ENCODE peak calls at places on chromosome 22, in eight cellular contexts. J is ovary; W is right atrium auricular region; V is GM23338; Y is CD8-positive, alpha-beta T cell; F is psoas muscle; D is Peyer's patch; T is adrenal gland. I is an unnamed sample.

GRCh38 chr22:47553436-47553835 is 791.0 kb downstream of the TBC1D22A start:
- DNase-seq in F (no peak), V (no peak), J (no peak), Y (no peak), D (no peak), T (no peak), W (peak; percentile 49), I (no peak)

GRCh38 chr22:45208993-45209838 is 31.5 kb downstream of the KIAA0930 start:
- DNase-seq in D (peak; percentile 54), Y (peak; percentile 39), T (no peak), F (no peak), V (peak; percentile 75), W (no peak), J (no peak), I (no peak)

GRCh38 chr22:50419116-50419515 is 55.7 kb downstream of the SBF1 start:
- DNase-seq in V (no peak), Y (no peak), D (no peak), J (no peak), W (no peak), T (no peak), F (no peak), I (no peak)

GRCh38 chr22:46234851-46235437 is 15.1 kb downstream of the CDPF1 start:
- DNase-seq in F (no peak), V (no peak), J (no peak), W (no peak), T (no peak), Y (no peak), D (no peak), I (no peak)

GRCh38 chr22:34841321-34841901 is 224.5 kb upstream of the ISX start:
- DNase-seq in J (no peak), Y (no peak), V (peak; percentile 86), F (no peak), D (no peak), W (no peak), T (no peak), I (no peak)

GRCh38 chr22:32619614-32620426 is 145.2 kb downstream of the FBXO7 start:
- DNase-seq in T (no peak), D (no peak), W (peak; percentile 88), V (no peak), J (peak; percentile 63), F (peak; percentile 73), Y (no peak), I (no peak)

GRCh38 chr22:48483764-48484528 is 1343.7 kb downstream of the BRD1 start:
- DNase-seq in D (peak; percentile 37), W (no peak), T (no peak), V (no peak), F (no peak), J (no peak), Y (no peak), I (peak; percentile 30)

GRCh38 chr22:44180706-44181032 is at the start of gene PARVG:
- DNase-seq in F (no peak), T (no peak), Y (peak; percentile 40), D (no peak), W (no peak), J (no peak), V (peak; percentile 70), I (no peak)

GRCh38 chr22:38802671-38803121 is 8.8 kb upstream of the DNAL4 start:
- DNase-seq in V (peak; percentile 70), F (peak; percentile 58), D (no peak), T (peak; percentile 33), Y (no peak), W (peak; percentile 83), J (peak; percentile 61), I (no peak)

GRCh38 chr22:46575915-46576555 is 38.6 kb upstream of the CELSR1 start:
- DNase-seq in V (peak; percentile 71), W (no peak), T (peak; percentile 32), J (no peak), D (no peak), F (no peak), Y (no peak), I (peak; percentile 80)

GRCh38 chr22:28759861-28760560 is 12.5 kb upstream of the CCDC117 start:
- DNase-seq in F (no peak), Y (no peak), V (peak; percentile 82), T (no peak), W (no peak), J (no peak), D (no peak), I (no peak)

GRCh38 chr22:50399751-50400331 is 56.7 kb downstream of the PPP6R2 start:
- DNase-seq in J (no peak), V (peak; percentile 70), F (peak; percentile 46), Y (peak; percentile 28), W (no peak), T (no peak), D (peak; percentile 60), I (no peak)

GRCh38 chr22:50469377-50470305 is 5.2 kb downstream of the SBF1 start:
- DNase-seq in T (no peak), F (peak; percentile 52), J (no peak), W (no peak), D (peak; percentile 91), Y (peak; percentile 99), V (peak; percentile 56), I (peak; percentile 86)

GRCh38 chr22:43435851-43436535 is 24.2 kb downstream of the MPPED1 start:
- DNase-seq in V (no peak), J (no peak), T (no peak), Y (no peak), W (no peak), D (no peak), F (no peak), I (peak; percentile 52)

GRCh38 chr22:48846200-48846599 is 981.5 kb downstream of the BRD1 start:
- DNase-seq in J (no peak), W (no peak), F (no peak), T (no peak), D (no peak), Y (no peak), V (no peak), I (no peak)

GRCh38 chr22:23396362-23397007 is 183.6 kb downstream of the IGLL1 start:
- DNase-seq in W (no peak), V (no peak), Y (no peak), J (no peak), T (no peak), F (no peak), D (no peak), I (peak; percentile 51)

GRCh38 chr22:27591060-27591459 is 210.5 kb downstream of the MN1 start:
- DNase-seq in T (no peak), F (no peak), V (no peak), Y (no peak), W (no peak), J (peak; percentile 44), D (no peak), I (no peak)
- TF ChIP-seq CTCF in T (no peak), F (no peak), V (no peak), Y (no peak), W (no peak), J (no peak), D (no peak), I (no peak)

GRCh38 chr22:41731609-41732008 is 32.3 kb downstream of the MEI1 start:
- DNase-seq in D (no peak), F (no peak), T (no peak), W (no peak), V (no peak), J (no peak), Y (no peak), I (no peak)
- H3K4me3 ChIP-seq in D (no peak overlapping the region), F (no peak overlapping the region), T (no peak overlapping the region), W (no peak overlapping the region), V (no peak overlapping the region), J (no peak overlapping the region), Y (no peak overlapping the region), I (no peak overlapping the region)

DNA sequence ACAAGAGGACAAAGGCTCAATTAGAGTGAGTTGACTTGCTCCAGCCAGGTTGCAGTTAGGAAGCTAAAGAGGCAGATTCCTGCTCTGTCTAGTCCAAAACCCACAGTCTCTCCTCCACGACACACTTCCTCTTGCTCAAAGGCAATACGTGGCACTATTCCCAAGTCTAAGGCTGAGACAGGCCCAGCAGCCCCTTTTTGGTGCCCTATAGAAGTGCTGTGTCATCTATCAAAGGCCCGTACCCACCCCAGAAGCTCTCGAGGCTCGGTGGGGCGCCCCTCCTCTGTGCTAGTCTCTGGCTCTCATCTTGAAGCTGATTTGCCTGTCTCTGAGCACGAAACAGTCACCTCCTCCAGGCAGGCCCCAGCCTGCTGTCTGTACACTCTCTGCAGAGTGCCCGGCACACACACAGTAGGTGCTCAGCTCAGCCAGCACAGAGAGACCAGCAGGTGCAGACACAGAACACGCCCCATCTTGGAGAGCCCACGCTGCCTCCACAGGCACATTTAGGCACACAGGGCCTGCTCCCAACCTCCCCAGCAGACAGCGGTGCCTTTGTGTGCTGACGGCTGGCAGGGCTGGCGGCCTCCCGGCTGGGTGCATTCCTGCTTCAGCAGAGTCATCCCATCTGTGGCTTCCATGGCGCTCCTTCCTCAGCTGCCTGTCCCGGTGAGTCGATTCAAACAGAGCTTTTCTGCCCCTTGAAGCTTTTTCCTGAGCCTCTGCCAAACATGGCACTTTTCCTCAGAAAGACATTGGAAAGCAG is 52.7 kb downstream of the MYH9 start:
- DNase-seq in V (no peak), T (no peak), W (no peak), F (no peak), D (no peak), Y (peak; percentile 55), J (no peak), I (no peak)
- H3K4me1 ChIP-seq in V (peaks cover 28% of the 10 kb centered on the region), T (peaks cover 71% of the 10 kb centered on the region), W (no peaks in the 10 kb centered on the region), F (peaks cover 84% of the 10 kb centered on the region), D (peaks cover 87% of the 10 kb centered on the region), Y (peaks cover 100% of the 10 kb centered on the region), J (peaks cover 29% of the 10 kb centered on the region), I (peaks cover 99% of the 10 kb centered on the region)

GRCh38 chr22:17749605-17750395 is 24.5 kb downstream of the BID start:
- DNase-seq in F (no peak), T (no peak), Y (no peak), D (no peak), V (no peak), J (no peak), W (no peak), I (peak; percentile 51)

GRCh38 chr22:17744430-17744829 is 29.8 kb downstream of the BID start:
- DNase-seq in T (no peak), J (no peak), Y (no peak), V (no peak), W (no peak), D (no peak), F (no peak), I (no peak)

GRCh38 chr22:17751596-17751995 is 22.7 kb downstream of the BID start:
- DNase-seq in T (no peak), V (no peak), Y (no peak), F (no peak), D (no peak), J (no peak), W (no peak), I (no peak)

GRCh38 chr22:17746916-17747315 is 27.4 kb downstream of the BID start:
- DNase-seq in T (no peak), W (no peak), D (no peak), F (no peak), V (no peak), J (no peak), Y (no peak), I (no peak)

DNA sequence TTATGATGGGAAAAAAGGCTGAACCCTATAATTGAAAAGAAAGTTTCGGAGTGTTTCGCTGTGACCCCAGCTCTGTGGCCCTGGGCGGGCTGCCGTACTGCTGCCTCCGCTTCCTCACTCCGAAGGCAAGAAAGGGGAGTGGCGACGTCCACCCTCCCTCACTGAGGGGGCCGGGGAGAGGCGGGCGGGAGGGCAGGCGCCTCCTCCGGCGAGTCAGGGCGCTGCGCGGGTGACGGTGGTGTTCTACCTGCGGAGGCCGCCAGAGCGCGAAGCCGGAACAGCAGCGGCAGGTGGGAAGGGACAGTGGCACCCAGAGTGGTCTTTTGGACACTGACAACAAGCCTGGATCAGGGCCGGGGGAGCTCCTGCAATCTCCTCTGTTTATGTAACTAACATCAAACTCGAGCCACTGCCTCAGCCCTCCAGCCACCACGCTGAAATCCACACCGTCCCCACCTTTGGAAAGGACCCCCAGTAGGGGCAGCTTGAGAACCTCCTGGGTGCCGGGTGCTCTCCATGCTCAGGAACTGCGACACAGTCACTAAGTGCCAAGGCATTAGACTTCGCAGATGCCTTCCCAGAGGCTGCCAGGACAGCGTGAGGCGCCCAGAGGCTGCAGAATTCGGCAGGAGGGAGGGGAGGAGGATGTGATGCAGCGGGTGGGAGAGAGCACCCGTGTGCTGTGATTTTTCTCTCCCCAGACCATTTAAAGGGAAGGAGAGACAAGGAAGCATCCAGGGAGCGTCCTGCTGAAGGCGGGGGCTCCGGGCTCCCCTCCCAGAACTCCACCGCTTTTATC is 25.5 kb downstream of the BID start:
- DNase-seq in Y (no peak), T (no peak), D (no peak), J (no peak), F (no peak), W (no peak), V (peak; percentile 91), I (no peak)
- TF ChIP-seq CTCF in Y (no peak), T (no peak), D (no peak), J (no peak), F (no peak), W (no peak), V (peak; percentile 54), I (no peak)